ENCODE peak calls at places on chromosomes 12 and 14, in four cellular contexts. O, V, E and L are unnamed samples.

GRCh38 chr12:132638541-132639408 is 20.2 kb downstream of the P2RX2 start:
- DNase-seq in E (no peak), V (peak; percentile 26), O (no peak), L (peak; percentile 30)

GRCh38 chr14:29928342-29928640 is 644 bp upstream of the PRKD1 start:
- DNase-seq in V (no peak), E (no peak), O (no peak), L (no peak)

GRCh38 chr12:44000309-44000952 is 164.6 kb downstream of the TMEM117 start:
- DNase-seq in V (peak; percentile 72), E (no peak), O (no peak), L (peak; percentile 6)

GRCh38 chr12:2256915-2257314 is 204.1 kb downstream of the CACNA1C start:
- DNase-seq in E (no peak), O (no peak), V (no peak), L (no peak)

GRCh38 chr14:73745571-73746539 is 31.7 kb upstream of the PNMA1 start:
- DNase-seq in E (no peak), V (no peak), O (no peak), L (no peak)

GRCh38 chr14:82855912-82856381 is 1322.3 kb upstream of the SEL1L start:
- DNase-seq in V (peak; percentile 8), E (no peak), O (peak; percentile 15), L (no peak)

GRCh38 chr14:100067481-100067880 is 2.3 kb downstream of the EVL start:
- DNase-seq in O (no peak), E (no peak), V (no peak), L (no peak)

GRCh38 chr12:54601841-54602240 is 13.4 kb upstream of the PPP1R1A start:
- DNase-seq in V (peak; percentile 41), O (no peak), E (no peak), L (no peak)

GRCh38 chr12:124487065-124487833 is 80.2 kb downstream of the NCOR2 start:
- DNase-seq in E (no peak), V (no peak), O (no peak), L (no peak)

GRCh38 chr14:90193925-90194324 is 62.4 kb upstream of the PSMC1 start:
- DNase-seq in V (no peak), E (no peak), O (no peak), L (no peak)

GRCh38 chr14:104590240-104590965 is 10.8 kb downstream of the C14orf180 start:
- DNase-seq in V (no peak), E (no peak), O (no peak), L (no peak)
- H3K27me3 ChIP-seq in V (no peaks in the 10 kb centered on the region), E (no peaks in the 10 kb centered on the region), O (no peaks in the 10 kb centered on the region), L (no peaks in the 10 kb centered on the region)

GRCh38 chr14:68695871-68696665 is 96.8 kb downstream of the ZFP36L1 start:
- DNase-seq in O (no peak), E (no peak), V (no peak), L (no peak)
- H3K27ac ChIP-seq in O (no peak overlapping the region), E (peak overlapping the region; percentile 27), V (peak overlapping the region; percentile 89), L (peak overlapping the region; percentile 75)

DNA sequence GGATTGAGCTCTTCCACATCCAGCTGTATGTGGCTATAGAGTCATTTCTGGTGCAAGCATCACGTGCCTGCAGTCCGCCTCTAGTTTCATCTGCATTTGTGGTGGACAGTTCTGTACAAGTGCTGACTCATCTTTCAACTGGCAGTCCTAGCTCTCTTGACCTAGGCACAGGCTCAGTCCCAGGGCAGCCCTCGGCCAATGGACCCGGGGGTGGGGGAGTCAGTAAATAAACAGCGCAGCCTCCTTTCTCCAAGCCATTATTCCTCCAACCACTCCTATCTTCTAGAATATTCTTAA is 41.8 kb upstream of the FRMD6 start:
- DNase-seq in V (no peak), O (no peak), E (no peak), L (no peak)
- H3K27me3 ChIP-seq in V (no peaks in the 10 kb centered on the region), O (no peaks in the 10 kb centered on the region), E (no peaks in the 10 kb centered on the region), L (no peaks in the 10 kb centered on the region)

GRCh38 chr12:112850343-112850742 is 56.4 kb upstream of the OAS1 start:
- DNase-seq in V (no peak), O (no peak), E (no peak), L (no peak)

GRCh38 chr12:112851024-112851777 is 55.6 kb upstream of the OAS1 start:
- DNase-seq in E (no peak), V (no peak), O (no peak), L (no peak)

GRCh38 chr12:112854344-112854743 is 52.4 kb upstream of the OAS1 start:
- DNase-seq in V (no peak), E (no peak), O (no peak), L (no peak)

GRCh38 chr12:112852127-112852526 is 54.6 kb upstream of the OAS1 start:
- DNase-seq in E (no peak), V (no peak), O (no peak), L (no peak)

GRCh38 chr12:112852810-112853209 is 54.0 kb upstream of the OAS1 start:
- DNase-seq in E (no peak), O (no peak), V (no peak), L (no peak)
- H3K27ac ChIP-seq in E (no peak overlapping the region), O (no peak overlapping the region), V (no peak overlapping the region), L (no peak overlapping the region)

GRCh38 chr12:81088221-81088620 is 10.3 kb downstream of the ACSS3 start:
- DNase-seq in V (no peak), O (no peak), E (no peak), L (no peak)

GRCh38 chr12:81085832-81086231 is 8.0 kb downstream of the ACSS3 start:
- DNase-seq in O (no peak), V (no peak), E (no peak), L (no peak)

GRCh38 chr12:81084848-81085350 is 7.0 kb downstream of the ACSS3 start:
- DNase-seq in E (no peak), V (no peak), O (no peak), L (no peak)

GRCh38 chr12:81083906-81084513 is 6.1 kb downstream of the ACSS3 start:
- DNase-seq in V (no peak), O (no peak), E (no peak), L (no peak)

GRCh38 chr12:81086342-81086741 is 8.5 kb downstream of the ACSS3 start:
- DNase-seq in E (no peak), V (no peak), O (no peak), L (no peak)
- H3K27me3 ChIP-seq in E (no peaks in the 10 kb centered on the region), V (no peaks in the 10 kb centered on the region), O (no peaks in the 10 kb centered on the region), L (no peaks in the 10 kb centered on the region)

GRCh38 chr14:103731481-103731880 is 15.9 kb downstream of the ZFYVE21 start:
- DNase-seq in V (no peak), E (no peak), O (no peak), L (no peak)
- H3K27ac ChIP-seq in V (no peak overlapping the region), E (no peak overlapping the region), O (peak overlapping the region; percentile 88), L (no peak overlapping the region)

GRCh38 chr12:23108957-23109356 is 484.0 kb downstream of the ETNK1 start:
- DNase-seq in O (no peak), V (no peak), E (no peak), L (no peak)
- H3K27me3 ChIP-seq in O (no peaks in the 10 kb centered on the region), V (no peaks in the 10 kb centered on the region), E (no peaks in the 10 kb centered on the region), L (no peaks in the 10 kb centered on the region)

GRCh38 chr12:109946913-109947312 is 46.8 kb downstream of the TCHP start:
- DNase-seq in E (no peak), O (no peak), V (no peak), L (no peak)
- H3K27ac ChIP-seq in E (peak overlapping the region; percentile 43), O (no peak overlapping the region), V (no peak overlapping the region), L (peak overlapping the region; percentile 80)